ENCODE peak calls at places on chromosomes 3 and 15, in six cellular contexts. R is hypothalamus, W is thyroid gland, O is iPS-NIHi11, M is KG1, D is omental fat pad. Q is an unnamed sample.

GRCh38 chr3:87318609-87319008 is 42.2 kb upstream of the POU1F1 start:
- DNase-seq in M (no peak), W (no peak), O (no peak), R (no peak), D (no peak), Q (no peak)

GRCh38 chr3:58111513-58112184 is 99.1 kb downstream of the DNASE1L3 start:
- DNase-seq in W (peak; percentile 95), R (no peak), D (no peak), M (no peak), O (peak; percentile 62), Q (no peak)

GRCh38 chr15:83436513-83437158 is 10.5 kb upstream of the SH3GL3 start:
- DNase-seq in M (no peak), D (no peak), W (no peak), R (no peak), O (peak; percentile 39), Q (no peak)

GRCh38 chr3:69865920-69866679 is 126.8 kb downstream of the MITF start:
- DNase-seq in D (no peak), O (no peak), R (no peak), M (no peak), W (peak; percentile 85), Q (no peak)

GRCh38 chr3:171563298-171563697 is 103.1 kb upstream of the TNIK start:
- DNase-seq in R (no peak), M (no peak), W (no peak), D (no peak), O (no peak), Q (no peak)

GRCh38 chr15:100186366-100186765 is 155.4 kb downstream of the ADAMTS17 start:
- DNase-seq in D (no peak), O (no peak), W (no peak), R (no peak), M (no peak), Q (no peak)

GRCh38 chr15:40079456-40079855 is 29.2 kb downstream of the BMF start:
- DNase-seq in R (no peak), W (no peak), D (no peak), O (no peak), M (no peak), Q (no peak)

GRCh38 chr15:43185161-43186002 is at the start of gene CCNDBP1:
- DNase-seq in W (peak; percentile 98), O (peak; percentile 99), M (peak; percentile 76), D (peak; percentile 89), R (peak; percentile 59), Q (peak; percentile 38)

GRCh38 chr3:61624300-61624699 is 62.9 kb downstream of the PTPRG start:
- DNase-seq in D (no peak), O (no peak), M (no peak), W (no peak), R (no peak), Q (no peak)

GRCh38 chr15:69319384-69320375 is 21.0 kb downstream of the PAQR5 start:
- DNase-seq in W (no peak), D (no peak), R (no peak), O (no peak), M (peak; percentile 53), Q (no peak)

GRCh38 chr3:171168086-171168485 is 141.6 kb upstream of the SLC2A2 start:
- DNase-seq in O (peak; percentile 58), M (no peak), R (no peak), D (no peak), W (no peak), Q (no peak)

GRCh38 chr3:64454179-64454578 is 228.9 kb upstream of the PRICKLE2 start:
- DNase-seq in M (no peak), O (no peak), R (no peak), D (no peak), W (no peak), Q (no peak)

GRCh38 chr15:50758712-50759205 is 6.7 kb downstream of the SPPL2A start:
- DNase-seq in R (no peak), W (no peak), M (no peak), O (no peak), D (no peak), Q (no peak)

Q was measured in C1 segment of cervical spinal cord.